ENCODE peak calls at places on chromosomes 3 and 15, in seven cellular contexts. H is HCT116, M is stomach, Y is upper lobe of right lung, Z is ascending aorta, K is spleen, R is SK-N-SH. E is an unnamed sample. For H3K4me1, the result is how much of the 10 kb centered on the place peaks cover.

GRCh38 chr3:158508481-158508880 is 62.5 kb upstream of the MLF1 start:
- DNase-seq in H (no peak), M (no peak), Y (no peak), Z (no peak), K (no peak), R (no peak), E (no peak)

GRCh38 chr15:80580536-80581260 is 114.4 kb upstream of the ABHD17C start:
- DNase-seq in H (no peak), M (no peak), Y (peak), Z (no peak), K (peak), R (no peak), E (no peak)

GRCh38 chr15:90192961-90193786 is 8.0 kb upstream of the SEMA4B start:
- DNase-seq in H (no peak), M (no peak), Y (no peak), Z (no peak), K (peak), R (no peak), E (no peak)

GRCh38 chr3:50652709-50653108 is 22.0 kb upstream of the DOCK3 start:
- DNase-seq in H (no peak), M (peak), Y (peak), Z (no peak), K (peak), R (peak), E (no peak)

GRCh38 chr3:64244011-64244942 is 19.0 kb upstream of the PRICKLE2 start:
- DNase-seq in H (peak), M (no peak), Y (no peak), Z (no peak), K (no peak), R (no peak), E (peak)

GRCh38 chr3:116618138-116618537 is 91.4 kb upstream of the TUSC7 start:
- DNase-seq in H (no peak), M (no peak), Y (no peak), Z (no peak), K (no peak), R (no peak), E (no peak)

GRCh38 chr15:94670436-94671034 is 439.2 kb downstream of the MCTP2 start:
- DNase-seq in H (peak), M (no peak), Y (no peak), Z (no peak), K (no peak), R (peak), E (peak)

GRCh38 chr3:37991823-37992222 is 1.2 kb downstream of the VILL start:
- DNase-seq in H (no peak), M (peak), Y (peak), Z (no peak), K (no peak), R (no peak), E (no peak)

GRCh38 chr15:70632981-70633380 is 130.4 kb downstream of the UACA start:
- DNase-seq in H (no peak), M (no peak), Y (no peak), Z (no peak), K (no peak), R (no peak), E (no peak)

GRCh38 chr15:58311551-58311950 is 120.2 kb upstream of the LIPC start:
- DNase-seq in H (no peak), M (no peak), Y (no peak), Z (no peak), K (no peak), R (no peak), E (no peak)
- H3K4me1 ChIP-seq in H (under half), M (under half), Y (under half), Z (under half), K (under half), R (under half), E (under half)

GRCh38 chr15:98718426-98719168 is 70.3 kb downstream of the IGF1R start:
- DNase-seq in H (no peak), M (no peak), Y (no peak), Z (no peak), K (no peak), R (no peak), E (no peak)
- H3K4me1 ChIP-seq in H (under half), M (half or more), Y (under half), Z (half or more), K (under half), R (half or more), E (under half)

GRCh38 chr3:71050521-71051258 is 532.8 kb downstream of the FOXP1 start:
- DNase-seq in H (no peak), M (no peak), Y (no peak), Z (no peak), K (no peak), R (no peak), E (no peak)

GRCh38 chr3:71052725-71053124 is 530.8 kb downstream of the FOXP1 start:
- DNase-seq in H (no peak), M (no peak), Y (no peak), Z (no peak), K (no peak), R (peak), E (no peak)

GRCh38 chr3:71053495-71053894 is 530.0 kb downstream of the FOXP1 start:
- DNase-seq in H (no peak), M (no peak), Y (no peak), Z (no peak), K (no peak), R (no peak), E (no peak)

GRCh38 chr3:71051259-71051595 is 532.3 kb downstream of the FOXP1 start:
- DNase-seq in H (no peak), M (no peak), Y (no peak), Z (no peak), K (no peak), R (no peak), E (no peak)

DNA sequence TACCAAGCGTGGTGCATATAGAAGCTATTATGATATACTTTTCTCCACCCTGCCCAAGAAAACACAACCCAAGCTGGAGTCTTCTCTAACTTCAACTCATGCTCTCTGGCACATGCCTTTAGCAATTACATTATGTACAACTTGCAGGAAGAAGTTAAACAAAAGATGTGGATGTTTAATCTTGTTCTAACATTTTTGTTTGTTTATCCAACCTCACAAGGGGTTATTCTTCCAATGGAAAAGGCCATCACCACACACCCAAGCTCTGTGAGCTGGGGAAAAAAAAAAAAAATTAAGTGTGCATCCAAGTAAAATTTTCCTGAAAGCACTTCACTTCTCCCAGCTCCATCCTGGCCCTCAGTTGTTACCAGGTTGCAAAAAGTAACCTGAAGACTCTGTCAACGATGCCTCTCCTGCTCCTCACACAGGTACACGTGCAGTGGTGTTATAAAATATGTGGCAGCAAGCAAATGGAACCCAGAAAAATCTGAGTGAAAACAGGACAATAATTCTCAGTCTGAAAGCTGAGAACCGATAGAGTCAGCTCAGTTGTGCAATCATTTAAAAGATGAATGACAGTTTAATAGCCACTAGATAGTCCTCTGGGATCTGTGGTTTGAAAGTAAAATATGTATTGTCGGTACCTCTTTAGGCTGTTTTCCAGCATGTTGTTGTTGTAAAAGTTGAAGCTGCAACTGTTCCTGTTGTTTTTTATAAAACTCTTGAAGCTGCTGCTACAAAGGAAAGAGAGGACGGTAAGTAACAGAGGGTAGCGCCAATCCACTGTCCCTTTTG is 531.4 kb downstream of the FOXP1 start:
- DNase-seq in H (no peak), M (no peak), Y (no peak), Z (no peak), K (no peak), R (no peak), E (no peak)
- H3K4me1 ChIP-seq in H (under half), M (under half), Y (half or more), Z (half or more), K (under half), R (under half), E (under half)

GRCh38 chr3:32825601-32826375 is 8.0 kb downstream of the TRIM71 start:
- DNase-seq in H (no peak), M (no peak), Y (no peak), Z (no peak), K (no peak), R (no peak), E (no peak)

GRCh38 chr3:32820971-32821685 is 3.3 kb downstream of the TRIM71 start:
- DNase-seq in H (no peak), M (no peak), Y (no peak), Z (no peak), K (no peak), R (no peak), E (no peak)

GRCh38 chr3:32820430-32820829 is 2.6 kb downstream of the TRIM71 start:
- DNase-seq in H (no peak), M (no peak), Y (no peak), Z (no peak), K (no peak), R (no peak), E (no peak)

GRCh38 chr3:32821686-32822296 is 4.0 kb downstream of the TRIM71 start:
- DNase-seq in H (no peak), M (peak), Y (peak), Z (no peak), K (no peak), R (peak), E (no peak)

GRCh38 chr3:32822609-32823498 is 5.1 kb downstream of the TRIM71 start:
- DNase-seq in H (no peak), M (no peak), Y (no peak), Z (no peak), K (no peak), R (no peak), E (no peak)
- H3K4me1 ChIP-seq in H (under half), M (under half), Y (under half), Z (under half), K (under half), R (under half), E (under half)

DNA sequence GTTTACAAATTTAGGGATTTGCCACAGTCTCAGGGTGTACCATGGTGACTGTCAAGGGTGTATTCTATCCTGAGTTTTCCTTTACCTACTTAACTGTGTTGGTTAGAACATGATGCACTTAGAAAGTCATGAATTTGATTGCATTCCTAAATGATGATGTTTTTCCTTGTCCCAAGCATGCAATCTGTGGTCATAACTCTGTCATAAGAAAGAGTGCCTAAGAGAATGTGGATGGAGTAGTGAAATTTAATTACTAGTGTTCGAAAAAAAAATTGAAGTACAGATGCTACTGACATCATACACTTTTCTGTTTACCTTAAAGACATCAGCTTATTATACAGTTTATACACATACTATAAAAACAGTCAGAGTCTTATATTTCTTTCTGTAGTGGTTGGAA is 231.5 kb upstream of the KCNMB2 start:
- DNase-seq in H (no peak), M (no peak), Y (no peak), Z (no peak), K (no peak), R (no peak), E (no peak)
- H3K4me1 ChIP-seq in H (under half), M (under half), Y (under half), Z (under half), K (under half), R (under half), E (under half)

GRCh38 chr15:63232943-63233342 is 43.5 kb downstream of the RAB8B start:
- DNase-seq in H (no peak), M (no peak), Y (no peak), Z (no peak), K (no peak), R (no peak), E (no peak)
- H3K4me1 ChIP-seq in H (under half), M (under half), Y (half or more), Z (under half), K (under half), R (under half), E (under half)

E was measured in MM.1S.